ENCODE peak calls at places on chromosomes 3 and 15, in ten cellular contexts. E, Q, U, Z, M, Y, N, R, X and T are unnamed samples.

GRCh38 chr3:133384331-133385027 is 15.4 kb upstream of the BFSP2 start:
- DNase-seq in Z (no peak), N (peak; percentile 46), U (peak; percentile 78), R (peak; percentile 38), E (no peak), Y (peak; percentile 70), X (peak; percentile 81), M (no peak), Q (peak; percentile 35), T (peak; percentile 80)

GRCh38 chr3:42504334-42505202 is 2.1 kb downstream of the VIPR1 start:
- DNase-seq in M (peak; percentile 59), Z (peak; percentile 45), U (no peak), X (no peak), R (no peak), E (no peak), Q (peak; percentile 6), Y (peak; percentile 17), N (no peak), T (peak; percentile 7)

GRCh38 chr15:69757186-69757585 is 304.6 kb downstream of the RPLP1 start:
- DNase-seq in U (no peak), Z (no peak), X (no peak), Q (no peak), R (no peak), M (no peak), E (no peak), N (no peak), Y (no peak), T (no peak)

GRCh38 chr15:53910236-53910849 is 67.9 kb upstream of the UNC13C start:
- DNase-seq in R (no peak), E (no peak), Y (peak; percentile 66), Q (no peak), N (peak; percentile 59), M (no peak), U (no peak), X (no peak), Z (no peak), T (no peak)

GRCh38 chr3:59313365-59313764 is 263.5 kb upstream of the CFAP20DC start:
- DNase-seq in N (peak; percentile 7), R (peak; percentile 51), Z (no peak), U (peak; percentile 70), Q (no peak), Y (peak; percentile 54), X (peak; percentile 63), E (peak; percentile 12), M (no peak), T (peak; percentile 24)

GRCh38 chr3:170128259-170128976 is 53.1 kb downstream of the PHC3 start:
- DNase-seq in N (no peak), Z (no peak), Q (no peak), R (no peak), E (no peak), X (no peak), M (no peak), U (no peak), Y (no peak), T (no peak)

GRCh38 chr15:93001881-93002280 is 87.1 kb downstream of the RGMA start:
- DNase-seq in U (no peak), Q (no peak), Y (no peak), E (no peak), R (no peak), M (no peak), Z (no peak), X (no peak), N (no peak), T (no peak)

GRCh38 chr15:94229591-94230365 is 1.6 kb upstream of the MCTP2 start:
- DNase-seq in R (no peak), Q (no peak), Z (no peak), Y (no peak), M (no peak), E (peak; percentile 72), X (no peak), N (no peak), U (no peak), T (no peak)

GRCh38 chr15:31345606-31346366 is 19.2 kb downstream of the KLF13 start:
- DNase-seq in U (peak; percentile 49), N (no peak), Z (peak; percentile 76), E (no peak), X (no peak), R (peak; percentile 14), Y (no peak), M (no peak), Q (no peak), T (no peak)

GRCh38 chr15:31346367-31347066 is 19.9 kb downstream of the KLF13 start:
- DNase-seq in U (no peak), Z (peak; percentile 82), Y (no peak), E (no peak), N (no peak), X (no peak), R (no peak), Q (no peak), M (no peak), T (no peak)

GRCh38 chr15:31347981-31348803 is 21.6 kb downstream of the KLF13 start:
- DNase-seq in R (peak; percentile 13), Y (no peak), E (no peak), Z (no peak), Q (no peak), N (no peak), M (no peak), U (no peak), X (no peak), T (no peak)

GRCh38 chr15:31349233-31350141 is 22.9 kb downstream of the KLF13 start:
- DNase-seq in X (no peak), Q (no peak), U (no peak), E (no peak), Z (peak; percentile 77), M (no peak), Y (no peak), N (no peak), R (peak; percentile 14), T (no peak)

GRCh38 chr15:31347067-31347975 is 20.7 kb downstream of the KLF13 start:
- DNase-seq in Y (no peak), Q (no peak), Z (peak; percentile 93), E (peak; percentile 87), U (no peak), X (no peak), N (no peak), R (no peak), M (no peak), T (no peak)
- H3K4me1 ChIP-seq in Y (peaks cover 84% of the 10 kb centered on the region), Q (peaks cover 4% of the 10 kb centered on the region), Z (peaks cover 96% of the 10 kb centered on the region), E (peaks cover 100% of the 10 kb centered on the region), U (peaks cover 100% of the 10 kb centered on the region), X (peaks cover 27% of the 10 kb centered on the region), N (peaks cover 21% of the 10 kb centered on the region), R (peaks cover 100% of the 10 kb centered on the region), M (peaks cover 100% of the 10 kb centered on the region), T (peaks cover 10% of the 10 kb centered on the region)

GRCh38 chr3:46123646-46124045 is 84.5 kb downstream of the CCR1 start:
- DNase-seq in X (no peak), Y (no peak), U (no peak), R (no peak), N (no peak), Q (no peak), M (no peak), Z (no peak), E (no peak), T (no peak)

GRCh38 chr3:46124216-46125143 is 83.6 kb downstream of the CCR1 start:
- DNase-seq in N (no peak), R (no peak), U (no peak), X (no peak), Y (no peak), E (no peak), M (no peak), Q (peak; percentile 50), Z (no peak), T (no peak)

GRCh38 chr3:46127503-46127902 is 80.6 kb downstream of the CCR1 start:
- DNase-seq in Z (no peak), R (no peak), Q (no peak), M (no peak), Y (no peak), U (no peak), N (peak; percentile 3), X (no peak), E (no peak), T (no peak)

GRCh38 chr3:46119709-46120498 is 88.2 kb downstream of the CCR1 start:
- DNase-seq in Z (no peak), Y (no peak), Q (no peak), U (no peak), X (no peak), M (no peak), R (no peak), N (no peak), E (no peak), T (no peak)

DNA sequence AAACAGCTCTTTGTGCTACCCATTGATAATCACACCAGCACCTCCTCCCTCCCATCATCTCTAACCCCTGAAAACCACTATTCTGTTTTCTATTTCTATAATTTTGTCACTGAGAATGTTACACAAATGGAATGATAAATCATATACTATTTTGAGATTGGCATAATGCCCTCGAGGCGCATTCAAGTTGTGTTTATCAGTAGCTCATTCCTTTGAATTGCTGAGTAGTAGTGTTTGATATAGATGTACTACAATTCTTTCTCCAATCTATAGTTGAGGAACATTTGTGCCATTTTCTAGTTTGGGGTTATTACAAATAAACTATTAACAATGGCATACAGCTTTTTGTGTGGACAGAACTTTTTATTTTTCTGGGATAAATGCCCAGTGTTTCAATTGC is 86.1 kb downstream of the CCR1 start:
- DNase-seq in M (no peak), Z (no peak), U (no peak), Y (no peak), X (no peak), R (no peak), N (no peak), E (no peak), Q (no peak), T (no peak)
- H3K27me3 ChIP-seq in M (no peaks in the 10 kb centered on the region), Z (no peaks in the 10 kb centered on the region), U (no peaks in the 10 kb centered on the region), Y (no peaks in the 10 kb centered on the region), X (no peaks in the 10 kb centered on the region), R (peaks cover 25% of the 10 kb centered on the region), N (no peaks in the 10 kb centered on the region), E (no peaks in the 10 kb centered on the region), Q (no peaks in the 10 kb centered on the region), T (no peaks in the 10 kb centered on the region)

GRCh38 chr15:68151277-68151676 is 53.9 kb downstream of the CALML4 start:
- DNase-seq in R (no peak), E (no peak), X (no peak), Z (no peak), U (no peak), N (no peak), M (no peak), Q (no peak), Y (no peak), T (no peak)

GRCh38 chr15:68152342-68152741 is 52.8 kb downstream of the CALML4 start:
- DNase-seq in X (no peak), Y (no peak), U (no peak), M (no peak), N (no peak), Q (no peak), Z (no peak), R (no peak), E (no peak), T (no peak)

GRCh38 chr15:68158046-68158628 is 47.0 kb downstream of the CALML4 start:
- DNase-seq in Z (no peak), U (no peak), M (no peak), Q (no peak), N (peak; percentile 17), X (peak; percentile 19), R (no peak), Y (no peak), E (no peak), T (peak; percentile 24)

GRCh38 chr15:68157074-68157473 is 48.1 kb downstream of the CALML4 start:
- DNase-seq in M (no peak), U (no peak), R (no peak), N (no peak), Q (no peak), X (no peak), Z (no peak), E (no peak), Y (no peak), T (no peak)

GRCh38 chr15:68154923-68155559 is 50.1 kb downstream of the CALML4 start:
- DNase-seq in Q (peak; percentile 51), X (peak; percentile 67), Z (no peak), M (no peak), E (peak; percentile 10), N (peak; percentile 53), R (no peak), Y (peak; percentile 37), U (no peak), T (peak; percentile 56)
- H3K36me3 ChIP-seq in Q (no peaks in the 10 kb centered on the region), X (peaks cover 9% of the 10 kb centered on the region), Z (no peaks in the 10 kb centered on the region), M (peaks cover 26% of the 10 kb centered on the region), E (peaks cover 32% of the 10 kb centered on the region), N (peaks cover 49% of the 10 kb centered on the region), R (peaks cover 20% of the 10 kb centered on the region), Y (peaks cover 8% of the 10 kb centered on the region), U (peaks cover 38% of the 10 kb centered on the region), T (peaks cover 6% of the 10 kb centered on the region)

GRCh38 chr3:149538371-149538770 is 63.9 kb downstream of the TM4SF4 start:
- DNase-seq in Y (no peak), U (no peak), X (no peak), R (no peak), N (no peak), Q (no peak), Z (no peak), E (no peak), M (no peak), T (no peak)
- H3K4me1 ChIP-seq in Y (peaks cover 3% of the 10 kb centered on the region), U (peaks cover 63% of the 10 kb centered on the region), X (peaks cover 58% of the 10 kb centered on the region), R (peaks cover 81% of the 10 kb centered on the region), N (peaks cover 44% of the 10 kb centered on the region), Q (no peaks in the 10 kb centered on the region), Z (peaks cover 10% of the 10 kb centered on the region), E (no peaks in the 10 kb centered on the region), M (peaks cover 40% of the 10 kb centered on the region), T (peaks cover 5% of the 10 kb centered on the region)